ENCODE peak calls at places on chromosome 11, in eight cellular contexts. One of them, this sample, is unnamed.

GRCh38 chr11:128878455-128878854 is 11.4 kb upstream of the KCNJ1 start:
- DNase-seq in stomach: no peak
- DNase-seq in heart left ventricle: no peak
- DNase-seq in HCT116: no peak
- DNase-seq in CD8-positive, alpha-beta T cell: no peak
- DNase-seq in adrenal gland: no peak
- DNase-seq in upper lobe of right lung: no peak
- DNase-seq in left ventricle myocardium inferior: no peak
- DNase-seq in this sample: no peak

GRCh38 chr11:130785376-130786110 is 130.7 kb downstream of the SNX19 start:
- DNase-seq in stomach: no peak
- DNase-seq in heart left ventricle: no peak
- DNase-seq in HCT116: no peak
- DNase-seq in CD8-positive, alpha-beta T cell: no peak
- DNase-seq in adrenal gland: no peak
- DNase-seq in upper lobe of right lung: no peak
- DNase-seq in left ventricle myocardium inferior: no peak
- DNase-seq in this sample: no peak

GRCh38 chr11:2807276-2807681 is 78.3 kb downstream of the CDKN1C start:
- DNase-seq in stomach: peak; percentile 90
- DNase-seq in heart left ventricle: peak; percentile 76
- DNase-seq in HCT116: no peak
- DNase-seq in CD8-positive, alpha-beta T cell: no peak
- DNase-seq in adrenal gland: peak; percentile 75
- DNase-seq in upper lobe of right lung: peak; percentile 90
- DNase-seq in left ventricle myocardium inferior: peak; percentile 81
- DNase-seq in this sample: peak; percentile 80

GRCh38 chr11:79672786-79673185 is 232.0 kb upstream of the TENM4 start:
- DNase-seq in stomach: no peak
- DNase-seq in heart left ventricle: no peak
- DNase-seq in HCT116: no peak
- DNase-seq in CD8-positive, alpha-beta T cell: no peak
- DNase-seq in adrenal gland: no peak
- DNase-seq in upper lobe of right lung: no peak
- DNase-seq in left ventricle myocardium inferior: no peak
- DNase-seq in this sample: no peak

GRCh38 chr11:129364143-129364654 is 11.4 kb upstream of the BARX2 start:
- DNase-seq in stomach: peak; percentile 91
- DNase-seq in heart left ventricle: peak; percentile 80
- DNase-seq in HCT116: peak; percentile 85
- DNase-seq in CD8-positive, alpha-beta T cell: peak; percentile 65
- DNase-seq in adrenal gland: peak; percentile 81
- DNase-seq in upper lobe of right lung: peak; percentile 90
- DNase-seq in left ventricle myocardium inferior: peak; percentile 65
- DNase-seq in this sample: peak; percentile 84

GRCh38 chr11:92180664-92181251 is 43.9 kb upstream of the FAT3 start:
- DNase-seq in stomach: no peak
- DNase-seq in heart left ventricle: no peak
- DNase-seq in HCT116: no peak
- DNase-seq in CD8-positive, alpha-beta T cell: no peak
- DNase-seq in adrenal gland: no peak
- DNase-seq in upper lobe of right lung: no peak
- DNase-seq in left ventricle myocardium inferior: no peak
- DNase-seq in this sample: no peak

GRCh38 chr11:1761857-1762536 is 1.7 kb downstream of the CTSD start:
- DNase-seq in stomach: no peak
- DNase-seq in heart left ventricle: peak; percentile 23
- DNase-seq in HCT116: no peak
- DNase-seq in CD8-positive, alpha-beta T cell: no peak
- DNase-seq in adrenal gland: no peak
- DNase-seq in upper lobe of right lung: peak; percentile 65
- DNase-seq in left ventricle myocardium inferior: no peak
- DNase-seq in this sample: no peak

GRCh38 chr11:103543456-103543855 is 434.2 kb downstream of the DYNC2H1 start:
- DNase-seq in stomach: no peak
- DNase-seq in heart left ventricle: no peak
- DNase-seq in HCT116: no peak
- DNase-seq in CD8-positive, alpha-beta T cell: no peak
- DNase-seq in adrenal gland: no peak
- DNase-seq in upper lobe of right lung: no peak
- DNase-seq in left ventricle myocardium inferior: no peak
- DNase-seq in this sample: no peak

GRCh38 chr11:121614661-121615240 is 162.0 kb upstream of the SORL1-AS1 start:
- DNase-seq in stomach: no peak
- DNase-seq in heart left ventricle: no peak
- DNase-seq in HCT116: no peak
- DNase-seq in CD8-positive, alpha-beta T cell: no peak
- DNase-seq in adrenal gland: no peak
- DNase-seq in upper lobe of right lung: no peak
- DNase-seq in left ventricle myocardium inferior: no peak
- DNase-seq in this sample: no peak

GRCh38 chr11:1230456-1231395 is 7.9 kb downstream of the MUC5B start:
- DNase-seq in stomach: no peak
- DNase-seq in heart left ventricle: peak; percentile 19
- DNase-seq in HCT116: no peak
- DNase-seq in CD8-positive, alpha-beta T cell: no peak
- DNase-seq in adrenal gland: no peak
- DNase-seq in upper lobe of right lung: peak; percentile 65
- DNase-seq in left ventricle myocardium inferior: no peak
- DNase-seq in this sample: peak; percentile 48

GRCh38 chr11:131888230-131888826 is 517.9 kb downstream of the NTM start:
- DNase-seq in stomach: no peak
- DNase-seq in heart left ventricle: no peak
- DNase-seq in HCT116: no peak
- DNase-seq in CD8-positive, alpha-beta T cell: no peak
- DNase-seq in adrenal gland: no peak
- DNase-seq in upper lobe of right lung: no peak
- DNase-seq in left ventricle myocardium inferior: no peak
- DNase-seq in this sample: no peak

GRCh38 chr11:83282084-83282716 is 4.0 kb downstream of the CCDC90B start:
- DNase-seq in stomach: no peak
- DNase-seq in heart left ventricle: no peak
- DNase-seq in HCT116: no peak
- DNase-seq in CD8-positive, alpha-beta T cell: no peak
- DNase-seq in adrenal gland: no peak
- DNase-seq in upper lobe of right lung: no peak
- DNase-seq in left ventricle myocardium inferior: no peak
- DNase-seq in this sample: no peak

GRCh38 chr11:3022982-3023381 is 30.9 kb upstream of the NAP1L4 start:
- DNase-seq in stomach: no peak
- DNase-seq in heart left ventricle: no peak
- DNase-seq in HCT116: no peak
- DNase-seq in CD8-positive, alpha-beta T cell: no peak
- DNase-seq in adrenal gland: no peak
- DNase-seq in upper lobe of right lung: no peak
- DNase-seq in left ventricle myocardium inferior: no peak
- DNase-seq in this sample: no peak

GRCh38 chr11:2342981-2343380 is 34.1 kb upstream of the CD81 start:
- DNase-seq in stomach: no peak
- DNase-seq in heart left ventricle: no peak
- DNase-seq in HCT116: no peak
- DNase-seq in CD8-positive, alpha-beta T cell: no peak
- DNase-seq in adrenal gland: no peak
- DNase-seq in upper lobe of right lung: peak; percentile 8
- DNase-seq in left ventricle myocardium inferior: no peak
- DNase-seq in this sample: peak; percentile 34

GRCh38 chr11:89436071-89436470 is 55.1 kb downstream of the NOX4 start:
- DNase-seq in stomach: no peak
- DNase-seq in heart left ventricle: no peak
- DNase-seq in HCT116: no peak
- DNase-seq in CD8-positive, alpha-beta T cell: no peak
- DNase-seq in adrenal gland: no peak
- DNase-seq in upper lobe of right lung: no peak
- DNase-seq in left ventricle myocardium inferior: no peak
- DNase-seq in this sample: peak; percentile 15

GRCh38 chr11:2825261-2825885 is 60.2 kb downstream of the CDKN1C start:
- DNase-seq in stomach: peak; percentile 56
- DNase-seq in heart left ventricle: peak; percentile 87
- DNase-seq in HCT116: no peak
- DNase-seq in CD8-positive, alpha-beta T cell: no peak
- DNase-seq in adrenal gland: peak; percentile 69
- DNase-seq in upper lobe of right lung: peak; percentile 87
- DNase-seq in left ventricle myocardium inferior: peak; percentile 85
- DNase-seq in this sample: peak; percentile 93

GRCh38 chr11:72338741-72339140 is 94.8 kb upstream of the PHOX2A start:
- DNase-seq in stomach: no peak
- DNase-seq in heart left ventricle: no peak
- DNase-seq in HCT116: no peak
- DNase-seq in CD8-positive, alpha-beta T cell: no peak
- DNase-seq in adrenal gland: no peak
- DNase-seq in upper lobe of right lung: no peak
- DNase-seq in left ventricle myocardium inferior: no peak
- DNase-seq in this sample: no peak

GRCh38 chr11:18490736-18491485 is 35.3 kb downstream of the LDHAL6A start:
- DNase-seq in stomach: no peak
- DNase-seq in heart left ventricle: no peak
- DNase-seq in HCT116: no peak
- DNase-seq in CD8-positive, alpha-beta T cell: no peak
- DNase-seq in adrenal gland: no peak
- DNase-seq in upper lobe of right lung: no peak
- DNase-seq in left ventricle myocardium inferior: no peak
- DNase-seq in this sample: no peak

GRCh38 chr11:88507771-88508557 is 170.4 kb upstream of the CTSC start:
- DNase-seq in stomach: no peak
- DNase-seq in heart left ventricle: no peak
- DNase-seq in HCT116: no peak
- DNase-seq in CD8-positive, alpha-beta T cell: no peak
- DNase-seq in adrenal gland: no peak
- DNase-seq in upper lobe of right lung: no peak
- DNase-seq in left ventricle myocardium inferior: no peak
- DNase-seq in this sample: no peak

GRCh38 chr11:57484141-57484710 is 23.9 kb downstream of the RTN4RL2 start:
- DNase-seq in stomach: no peak
- DNase-seq in heart left ventricle: no peak
- DNase-seq in HCT116: no peak
- DNase-seq in CD8-positive, alpha-beta T cell: no peak
- DNase-seq in adrenal gland: no peak
- DNase-seq in upper lobe of right lung: no peak
- DNase-seq in left ventricle myocardium inferior: no peak
- DNase-seq in this sample: no peak

GRCh38 chr11:64206457-64207246 is at the start of gene FERMT3:
- DNase-seq in stomach: peak; percentile 83
- DNase-seq in heart left ventricle: peak; percentile 78
- DNase-seq in HCT116: no peak
- DNase-seq in CD8-positive, alpha-beta T cell: peak; percentile 53
- DNase-seq in adrenal gland: no peak
- DNase-seq in upper lobe of right lung: peak; percentile 88
- DNase-seq in left ventricle myocardium inferior: peak; percentile 72
- DNase-seq in this sample: peak; percentile 77
- H3K27ac ChIP-seq in stomach: peak within 1 kb of the TSS; percentile 57
- H3K27ac ChIP-seq in heart left ventricle: peak within 1 kb of the TSS; percentile 88
- H3K27ac ChIP-seq in HCT116: no peak within 1 kb of the TSS
- H3K27ac ChIP-seq in CD8-positive, alpha-beta T cell: peak within 1 kb of the TSS; percentile 88
- H3K27ac ChIP-seq in adrenal gland: peak within 1 kb of the TSS; percentile 82
- H3K27ac ChIP-seq in upper lobe of right lung: peak within 1 kb of the TSS; percentile 88
- H3K27ac ChIP-seq in left ventricle myocardium inferior: peak within 1 kb of the TSS; percentile 88
- H3K27ac ChIP-seq in this sample: peak within 1 kb of the TSS; percentile 71

GRCh38 chr11:115264278-115264677 is 239.9 kb downstream of the CADM1 start:
- DNase-seq in stomach: no peak
- DNase-seq in heart left ventricle: no peak
- DNase-seq in HCT116: no peak
- DNase-seq in CD8-positive, alpha-beta T cell: no peak
- DNase-seq in adrenal gland: no peak
- DNase-seq in upper lobe of right lung: no peak
- DNase-seq in left ventricle myocardium inferior: no peak
- DNase-seq in this sample: no peak

GRCh38 chr11:115269193-115269592 is 235.0 kb downstream of the CADM1 start:
- DNase-seq in stomach: no peak
- DNase-seq in heart left ventricle: no peak
- DNase-seq in HCT116: no peak
- DNase-seq in CD8-positive, alpha-beta T cell: no peak
- DNase-seq in adrenal gland: no peak
- DNase-seq in upper lobe of right lung: no peak
- DNase-seq in left ventricle myocardium inferior: no peak
- DNase-seq in this sample: no peak

GRCh38 chr11:115266066-115266465 is 238.1 kb downstream of the CADM1 start:
- DNase-seq in stomach: no peak
- DNase-seq in heart left ventricle: no peak
- DNase-seq in HCT116: no peak
- DNase-seq in CD8-positive, alpha-beta T cell: no peak
- DNase-seq in adrenal gland: no peak
- DNase-seq in upper lobe of right lung: no peak
- DNase-seq in left ventricle myocardium inferior: no peak
- DNase-seq in this sample: no peak

GRCh38 chr11:115267871-115268270 is 236.3 kb downstream of the CADM1 start:
- DNase-seq in stomach: no peak
- DNase-seq in heart left ventricle: no peak
- DNase-seq in HCT116: no peak
- DNase-seq in CD8-positive, alpha-beta T cell: no peak
- DNase-seq in adrenal gland: peak; percentile 17
- DNase-seq in upper lobe of right lung: no peak
- DNase-seq in left ventricle myocardium inferior: no peak
- DNase-seq in this sample: no peak

GRCh38 chr11:115267228-115267627 is 237.0 kb downstream of the CADM1 start:
- DNase-seq in stomach: no peak
- DNase-seq in heart left ventricle: no peak
- DNase-seq in HCT116: no peak
- DNase-seq in CD8-positive, alpha-beta T cell: no peak
- DNase-seq in adrenal gland: no peak
- DNase-seq in upper lobe of right lung: no peak
- DNase-seq in left ventricle myocardium inferior: no peak
- DNase-seq in this sample: no peak
- H3K27ac ChIP-seq in stomach: no peak overlapping the region
- H3K27ac ChIP-seq in heart left ventricle: peak overlapping the region; percentile 52
- H3K27ac ChIP-seq in HCT116: no peak overlapping the region
- H3K27ac ChIP-seq in CD8-positive, alpha-beta T cell: no peak overlapping the region
- H3K27ac ChIP-seq in adrenal gland: no peak overlapping the region
- H3K27ac ChIP-seq in upper lobe of right lung: no peak overlapping the region
- H3K27ac ChIP-seq in left ventricle myocardium inferior: peak overlapping the region; percentile 40
- H3K27ac ChIP-seq in this sample: peak overlapping the region; percentile 38

DNA sequence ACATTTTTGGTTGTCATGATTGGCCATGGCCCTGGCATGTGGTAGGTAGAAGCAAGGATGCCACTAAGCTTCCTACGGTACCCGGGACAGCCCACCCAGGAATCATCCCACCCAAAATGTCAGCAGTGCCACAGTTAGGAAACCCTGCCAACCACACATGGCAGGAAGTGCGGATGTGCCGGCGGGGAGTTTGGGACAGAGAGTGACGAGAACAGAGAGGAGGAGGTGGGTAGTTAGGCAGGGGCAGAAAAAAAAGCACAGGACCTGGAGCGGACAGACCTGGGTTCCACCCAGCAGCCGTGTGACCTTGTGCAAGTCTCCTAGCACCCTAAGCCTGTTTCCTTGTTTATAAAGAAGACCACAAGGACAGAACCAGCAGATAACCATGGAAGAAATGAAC is 3.3 kb downstream of the SPI1 start:
- DNase-seq in stomach: no peak
- DNase-seq in heart left ventricle: no peak
- DNase-seq in HCT116: no peak
- DNase-seq in CD8-positive, alpha-beta T cell: no peak
- DNase-seq in adrenal gland: no peak
- DNase-seq in upper lobe of right lung: no peak
- DNase-seq in left ventricle myocardium inferior: no peak
- DNase-seq in this sample: no peak
- H3K27ac ChIP-seq in stomach: no peak overlapping the region
- H3K27ac ChIP-seq in heart left ventricle: no peak overlapping the region
- H3K27ac ChIP-seq in HCT116: no peak overlapping the region
- H3K27ac ChIP-seq in CD8-positive, alpha-beta T cell: no peak overlapping the region
- H3K27ac ChIP-seq in adrenal gland: no peak overlapping the region
- H3K27ac ChIP-seq in upper lobe of right lung: peak overlapping the region; percentile 30
- H3K27ac ChIP-seq in left ventricle myocardium inferior: no peak overlapping the region
- H3K27ac ChIP-seq in this sample: no peak overlapping the region

GRCh38 chr11:119372260-119373058 is 9.0 kb downstream of the USP2 start:
- DNase-seq in stomach: no peak
- DNase-seq in heart left ventricle: peak; percentile 43
- DNase-seq in HCT116: no peak
- DNase-seq in CD8-positive, alpha-beta T cell: no peak
- DNase-seq in adrenal gland: no peak
- DNase-seq in upper lobe of right lung: peak; percentile 63
- DNase-seq in left ventricle myocardium inferior: no peak
- DNase-seq in this sample: peak; percentile 50
- H3K27ac ChIP-seq in stomach: no peak overlapping the region
- H3K27ac ChIP-seq in heart left ventricle: peak overlapping the region; percentile 97
- H3K27ac ChIP-seq in HCT116: no peak overlapping the region
- H3K27ac ChIP-seq in CD8-positive, alpha-beta T cell: no peak overlapping the region
- H3K27ac ChIP-seq in adrenal gland: peak overlapping the region; percentile 72
- H3K27ac ChIP-seq in upper lobe of right lung: no peak overlapping the region
- H3K27ac ChIP-seq in left ventricle myocardium inferior: peak overlapping the region; percentile 95
- H3K27ac ChIP-seq in this sample: peak overlapping the region; percentile 97

This sample was measured in psoas muscle.